ENCODE peak calls at places on chromosomes 4 and X, in seven cellular contexts. H is GM12878, V is GM12891, T is GM12892, L is SK-N-SH, Z is K562, N is H1. C is an unnamed sample.

GRCh38 chr4:159009521-159009920 is 93.4 kb upstream of the RAPGEF2 start:
- DNase-seq in H (no peak), V (no peak), T (no peak), L (no peak), Z (peak), N (no peak), C (no peak)

GRCh38 chr4:20805716-20806115 is 105.5 kb downstream of the PACRGL start:
- DNase-seq in H (no peak), V (no peak), T (no peak), L (no peak), Z (no peak), N (no peak), C (no peak)

GRCh38 chr4:71607109-71607508 is 176.8 kb downstream of the GC start:
- DNase-seq in H (no peak), V (no peak), T (no peak), L (no peak), Z (no peak), N (no peak), C (no peak)

GRCh38 chr4:53905935-53906377 is 158.4 kb downstream of the CHIC2 start:
- DNase-seq in H (peak), V (no peak), T (no peak), L (peak), Z (no peak), N (no peak), C (peak)

GRCh38 chr4:56804551-56804950 is 16.9 kb downstream of the SPINK2 start:
- DNase-seq in H (peak), V (no peak), T (no peak), L (no peak), Z (no peak), N (no peak), C (no peak)

GRCh38 chrX:44382871-44383270 is 39.4 kb upstream of the EFHC2 start:
- DNase-seq in H (no peak), V (no peak), T (no peak), L (no peak), Z (no peak), N (no peak), C (no peak)

GRCh38 chrX:20267924-20268701 is 1.4 kb upstream of the RPS6KA3 start:
- DNase-seq in H (no peak), V (peak), T (peak), L (peak), Z (peak), N (peak), C (no peak)

GRCh38 chr4:143127621-143128020 is 57.1 kb upstream of the USP38 start:
- DNase-seq in H (no peak), V (no peak), T (no peak), L (peak), Z (no peak), N (no peak), C (no peak)

GRCh38 chr4:88859191-88859812 is 161.7 kb upstream of the NAP1L5 start:
- DNase-seq in H (no peak), V (no peak), T (no peak), L (no peak), Z (no peak), N (no peak), C (no peak)

GRCh38 chr4:154422152-154422551 is 69.4 kb downstream of the DCHS2 start:
- DNase-seq in H (no peak), V (no peak), T (no peak), L (no peak), Z (no peak), N (no peak), C (no peak)

GRCh38 chr4:153485374-153485773 is 19.2 kb downstream of the TMEM131L start:
- DNase-seq in H (no peak), V (no peak), T (no peak), L (no peak), Z (no peak), N (no peak), C (no peak)

GRCh38 chr4:184810720-184811119 is 15.0 kb downstream of the ACSL1 start:
- DNase-seq in H (no peak), V (no peak), T (no peak), L (no peak), Z (no peak), N (no peak), C (no peak)

GRCh38 chrX:136146614-136147319 is 566 bp upstream of the FHL1 start:
- DNase-seq in H (no peak), V (no peak), T (peak), L (no peak), Z (no peak), N (peak), C (no peak)

GRCh38 chr4:26023191-26023972 is 109.4 kb downstream of the SMIM20 start:
- DNase-seq in H (no peak), V (no peak), T (no peak), L (no peak), Z (no peak), N (no peak), C (peak)

GRCh38 chr4:4696521-4696920 is 154.7 kb upstream of the STX18 start:
- DNase-seq in H (no peak), V (no peak), T (no peak), L (no peak), Z (no peak), N (no peak), C (no peak)

GRCh38 chr4:3832536-3833220 is 66.5 kb downstream of the ADRA2C start:
- DNase-seq in H (no peak), V (no peak), T (no peak), L (no peak), Z (no peak), N (no peak), C (no peak)

GRCh38 chr4:98744372-98745150 is 86.2 kb upstream of the TSPAN5 start:
- DNase-seq in H (no peak), V (no peak), T (no peak), L (no peak), Z (no peak), N (no peak), C (no peak)

GRCh38 chr4:5747746-5748365 is 36.9 kb downstream of the EVC start:
- DNase-seq in H (no peak), V (no peak), T (no peak), L (no peak), Z (no peak), N (no peak), C (no peak)

GRCh38 chr4:181998588-181998987 is 244.6 kb upstream of the TENM3 start:
- DNase-seq in H (no peak), V (no peak), T (no peak), L (no peak), Z (no peak), N (no peak), C (no peak)

GRCh38 chr4:54440394-54441223 is 211.5 kb downstream of the PDGFRA start:
- DNase-seq in H (no peak), V (no peak), T (no peak), L (peak), Z (peak), N (no peak), C (no peak)

GRCh38 chr4:40662962-40663604 is 33.4 kb upstream of the RBM47 start:
- DNase-seq in H (peak), V (no peak), T (no peak), L (no peak), Z (no peak), N (no peak), C (peak)

GRCh38 chrX:11259437-11259836 is 33.8 kb upstream of the AMELX start:
- DNase-seq in H (no peak), V (no peak), T (no peak), L (no peak), Z (no peak), N (no peak), C (no peak)

GRCh38 chr4:94011190-94011589 is 182.6 kb downstream of the ATOH1 start:
- DNase-seq in H (no peak), V (no peak), T (no peak), L (no peak), Z (peak), N (no peak), C (no peak)

GRCh38 chr4:60724623-60725022 is 475.5 kb upstream of the ADGRL3 start:
- DNase-seq in H (no peak), V (no peak), T (no peak), L (no peak), Z (no peak), N (no peak), C (no peak)

GRCh38 chr4:54165438-54165837 is 63.7 kb upstream of the PDGFRA start:
- DNase-seq in H (no peak), V (no peak), T (no peak), L (no peak), Z (no peak), N (no peak), C (peak)

GRCh38 chrX:38799995-38800394 is 1.3 kb upstream of the MID1IP1 start:
- DNase-seq in H (no peak), V (no peak), T (no peak), L (no peak), Z (no peak), N (no peak), C (peak)

GRCh38 chrX:30302957-30303356 is 6.2 kb downstream of the NR0B1 start:
- DNase-seq in H (no peak), V (no peak), T (no peak), L (no peak), Z (no peak), N (no peak), C (no peak)

GRCh38 chr4:120948382-120948781 is 25.9 kb upstream of the PRDM5 start:
- DNase-seq in H (no peak), V (no peak), T (no peak), L (no peak), Z (no peak), N (no peak), C (no peak)

GRCh38 chr4:95516528-95517011 is 32.2 kb downstream of the UNC5C start:
- DNase-seq in H (no peak), V (no peak), T (no peak), L (peak), Z (no peak), N (no peak), C (no peak)

GRCh38 chr4:123553279-123553678 is 156.7 kb downstream of the SPRY1 start:
- DNase-seq in H (no peak), V (no peak), T (no peak), L (no peak), Z (no peak), N (no peak), C (no peak)

GRCh38 chrX:101230636-101231035 is 11.1 kb downstream of the DRP2 start:
- DNase-seq in H (no peak), V (no peak), T (no peak), L (no peak), Z (no peak), N (no peak), C (no peak)

GRCh38 chr4:113209153-113209552 is 159.7 kb downstream of the ANK2 start:
- DNase-seq in H (no peak), V (no peak), T (no peak), L (no peak), Z (no peak), N (no peak), C (no peak)

GRCh38 chr4:79050521-79050880 is 111.3 kb upstream of the PAQR3 start:
- DNase-seq in H (no peak), V (no peak), T (no peak), L (peak), Z (no peak), N (no peak), C (no peak)

GRCh38 chrX:18714910-18715309 is 7.5 kb downstream of the PPEF1 start:
- DNase-seq in H (no peak), V (no peak), T (no peak), L (no peak), Z (no peak), N (no peak), C (no peak)
- TF ChIP-seq TAF1 in H (no peak), V (no peak), T (no peak), L (no peak), Z (no peak), N (no peak), C (no peak)

GRCh38 chrX:21741869-21742701 is 15.8 kb downstream of the SMPX start:
- DNase-seq in H (no peak), V (no peak), T (no peak), L (no peak), Z (no peak), N (no peak), C (no peak)

GRCh38 chrX:21741378-21741777 is 16.5 kb downstream of the SMPX start:
- DNase-seq in H (no peak), V (no peak), T (no peak), L (no peak), Z (no peak), N (no peak), C (no peak)

GRCh38 chrX:21738950-21739287 is 19.0 kb downstream of the SMPX start:
- DNase-seq in H (no peak), V (no peak), T (no peak), L (no peak), Z (no peak), N (no peak), C (no peak)

GRCh38 chrX:21738145-21738949 is 19.6 kb downstream of the SMPX start:
- DNase-seq in H (no peak), V (no peak), T (no peak), L (no peak), Z (no peak), N (peak), C (no peak)

DNA sequence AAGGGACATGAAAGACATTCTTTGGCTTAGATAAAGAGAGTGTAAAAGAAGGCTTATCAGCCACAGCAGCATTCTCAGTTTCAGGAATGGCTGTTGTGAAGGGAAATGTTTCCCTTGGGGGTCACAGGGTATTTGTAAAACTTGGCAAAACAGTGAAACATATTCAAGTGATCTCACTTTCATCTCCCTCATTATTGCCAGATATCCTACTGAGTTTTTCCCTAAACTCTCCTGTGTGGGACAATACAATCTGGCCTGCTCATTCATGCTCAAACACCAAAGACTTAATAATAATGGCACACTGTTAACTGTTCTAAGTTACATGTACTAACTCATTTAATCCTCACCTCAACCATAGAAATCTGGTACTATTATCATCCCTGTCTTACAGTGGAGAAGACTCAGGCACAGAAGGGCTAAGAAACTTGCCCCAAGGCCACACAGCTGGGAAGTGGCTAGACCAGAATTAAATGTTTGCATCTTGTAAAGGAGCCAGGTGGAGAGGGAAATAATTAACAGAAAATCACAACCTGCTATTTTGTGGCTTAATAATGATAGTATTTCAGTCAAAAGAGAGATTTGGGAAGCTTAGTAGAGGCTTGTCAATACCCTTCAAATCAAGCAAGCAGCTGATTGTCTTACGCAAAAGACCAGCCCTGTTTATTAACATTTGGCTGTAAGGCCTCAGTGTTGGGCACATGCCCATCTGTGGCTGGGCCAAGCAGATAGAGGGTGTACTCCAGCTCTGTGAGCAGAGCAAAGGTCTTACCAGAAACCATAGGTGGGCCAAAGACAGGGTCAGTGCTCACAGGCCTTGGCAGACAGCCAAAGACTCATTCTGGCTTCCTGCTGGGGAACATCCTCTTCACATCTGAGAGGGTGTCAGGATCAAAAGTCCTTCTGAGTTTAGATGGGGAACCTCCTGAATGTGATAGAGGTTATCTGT is 17.3 kb downstream of the SMPX start:
- DNase-seq in H (no peak), V (no peak), T (no peak), L (no peak), Z (no peak), N (no peak), C (peak)
- TF ChIP-seq TAF1 in H (no peak), V (no peak), T (no peak), L (no peak), Z (no peak), N (no peak), C (no peak)

GRCh38 chrX:124194903-124195302 is 137.6 kb upstream of the TEX13D start:
- DNase-seq in H (no peak), V (no peak), T (no peak), L (no peak), Z (no peak), N (no peak), C (no peak)

GRCh38 chrX:124190440-124190839 is 142.0 kb upstream of the TEX13D start:
- DNase-seq in H (no peak), V (no peak), T (no peak), L (no peak), Z (no peak), N (no peak), C (peak)

DNA sequence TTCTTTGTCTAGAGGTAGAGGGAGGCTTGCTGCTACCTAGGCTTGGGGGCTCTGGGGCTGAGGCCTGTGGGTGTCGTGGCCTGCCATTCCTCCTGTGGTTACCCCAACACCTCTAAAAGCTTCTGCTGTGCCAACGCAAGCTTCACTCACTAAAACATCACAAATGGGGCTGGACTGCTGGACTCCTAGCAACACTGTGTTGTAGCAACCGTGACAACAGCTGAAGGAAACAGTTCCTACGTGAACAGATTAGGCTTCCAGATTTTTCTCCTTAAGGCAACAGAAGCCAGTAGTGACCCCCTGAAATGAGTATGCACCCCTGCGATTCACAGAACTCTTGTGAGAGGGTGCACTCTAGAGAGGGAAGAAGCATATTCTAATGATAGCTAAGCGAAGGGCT is 138.3 kb upstream of the TEX13D start:
- DNase-seq in H (no peak), V (no peak), T (no peak), L (no peak), Z (no peak), N (no peak), C (no peak)
- TF ChIP-seq TAF1 in H (no peak), V (no peak), T (no peak), L (no peak), Z (no peak), N (no peak), C (no peak)

DNA sequence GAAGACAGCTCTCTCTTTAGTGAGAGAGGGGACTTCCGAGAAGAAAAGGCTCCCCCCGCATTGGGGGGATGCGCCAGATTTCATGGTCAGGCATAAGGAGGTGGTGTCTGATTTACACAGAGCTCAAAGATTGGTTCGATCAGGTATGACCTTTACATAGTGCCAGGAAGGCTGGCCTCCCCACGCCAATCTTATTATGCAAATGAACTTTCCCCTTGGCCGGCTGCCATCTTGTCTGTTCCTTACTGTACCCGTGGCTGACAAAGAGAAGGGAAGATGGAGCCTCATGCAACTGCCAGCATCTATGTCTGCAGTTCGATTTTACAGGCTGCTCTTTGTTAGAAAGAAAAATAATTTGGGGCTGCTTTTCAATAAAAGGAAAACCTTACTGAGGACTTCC is 197.2 kb downstream of the GPM6A start:
- DNase-seq in H (no peak), V (no peak), T (no peak), L (no peak), Z (no peak), N (no peak), C (no peak)
- TF ChIP-seq TAF1 in H (no peak), V (no peak), T (no peak), L (no peak), Z (no peak), N (no peak), C (no peak)

GRCh38 chr4:145340071-145340695 is 141.5 kb upstream of the SMAD1 start:
- DNase-seq in H (no peak), V (no peak), T (no peak), L (no peak), Z (peak), N (peak), C (no peak)
- TF ChIP-seq TAF1 in H (no peak), V (no peak), T (no peak), L (no peak), Z (no peak), N (no peak), C (no peak)

DNA sequence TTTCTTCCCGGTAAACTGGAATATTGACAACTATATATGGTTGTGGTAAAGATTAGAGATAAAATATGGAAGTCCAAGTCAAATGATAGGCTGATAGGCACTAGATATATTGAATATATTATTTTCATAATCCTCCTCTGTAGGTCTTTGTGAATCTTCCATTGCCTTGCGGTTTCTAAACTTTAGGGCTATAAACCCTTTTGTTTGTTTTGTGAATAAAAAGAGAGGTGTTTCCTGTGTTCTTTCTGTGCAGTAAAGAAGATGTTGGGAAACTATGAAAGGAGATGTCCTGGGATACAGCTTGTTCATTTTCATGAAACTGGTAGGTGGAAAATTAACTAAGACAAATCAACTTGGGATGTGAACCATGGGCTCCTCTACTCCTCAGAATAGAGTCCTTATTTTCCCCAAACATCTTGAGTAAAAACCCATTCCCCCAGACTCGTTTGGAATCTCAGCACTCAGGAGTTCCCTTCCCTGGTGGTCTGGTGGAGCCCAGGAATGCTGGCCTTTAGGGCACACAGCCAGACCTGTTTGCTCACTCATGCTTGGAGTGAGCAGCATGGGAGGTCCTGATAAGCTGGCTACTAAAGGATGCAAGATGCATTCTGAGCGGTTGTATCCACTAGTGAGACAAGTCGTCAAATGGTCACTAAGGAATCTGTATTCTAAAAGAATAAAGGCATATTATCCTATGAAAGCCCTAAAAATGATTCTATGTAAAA is 22.2 kb downstream of the PRDM8 start:
- DNase-seq in H (no peak), V (no peak), T (no peak), L (no peak), Z (peak), N (no peak), C (no peak)
- TF ChIP-seq TAF1 in H (no peak), V (no peak), T (no peak), L (no peak), Z (no peak), N (no peak), C (no peak)

C was measured in HepG2.